ENCODE peak calls at places on chromosomes 4 and X, in nine cellular contexts. L is AG09309, N is tibial artery, U is PC-9, P is left lung, E is neural progenitor cell, G is AG10803, H is stomach, T is breast epithelium. Q is an unnamed sample.

GRCh38 chrX:17376381-17377046 is 1.5 kb downstream of the NHS start:
- DNase-seq in L (no peak), N (peak), U (peak), P (no peak), E (peak), G (no peak), H (no peak), T (no peak), Q (no peak)

GRCh38 chr4:188661502-188661901 is 522.3 kb downstream of the TRIML1 start:
- DNase-seq in L (no peak), N (no peak), U (no peak), P (no peak), E (no peak), G (peak), H (no peak), T (no peak), Q (no peak)

GRCh38 chr4:169005453-169006099 is 4.5 kb downstream of the CBR4 start:
- DNase-seq in L (no peak), N (no peak), U (no peak), P (no peak), E (no peak), G (peak), H (no peak), T (no peak), Q (no peak)

GRCh38 chr4:79623125-79623905 is 215.3 kb upstream of the GK2 start:
- DNase-seq in L (no peak), N (peak), U (no peak), P (no peak), E (no peak), G (peak), H (no peak), T (no peak), Q (no peak)

GRCh38 chr4:177177446-177178160 is 132.1 kb upstream of the NEIL3 start:
- DNase-seq in L (peak), N (no peak), U (no peak), P (no peak), E (no peak), G (peak), H (no peak), T (no peak), Q (no peak)

GRCh38 chr4:41196633-41197332 is 17.6 kb downstream of the APBB2 start:
- DNase-seq in L (no peak), N (no peak), U (no peak), P (no peak), E (no peak), G (peak), H (no peak), T (no peak), Q (no peak)

GRCh38 chr4:120858776-120859175 is 63.8 kb downstream of the PRDM5 start:
- DNase-seq in L (no peak), N (no peak), U (no peak), P (no peak), E (no peak), G (peak), H (no peak), T (no peak), Q (no peak)

GRCh38 chrX:110171442-110171841 is 146.4 kb downstream of the AMMECR1 start:
- DNase-seq in L (no peak), N (no peak), U (no peak), P (no peak), E (no peak), G (no peak), H (no peak), T (no peak), Q (no peak)

GRCh38 chrX:44343412-44343942 is at the start of gene EFHC2:
- DNase-seq in L (no peak), N (peak), U (peak), P (peak), E (peak), G (peak), H (peak), T (peak), Q (no peak)

GRCh38 chr4:8699479-8700145 is 107.0 kb downstream of the CPZ start:
- DNase-seq in L (no peak), N (no peak), U (no peak), P (no peak), E (no peak), G (no peak), H (peak), T (no peak), Q (no peak)

GRCh38 chrX:42127563-42127962 is 204.2 kb upstream of the CASK start:
- DNase-seq in L (no peak), N (no peak), U (no peak), P (no peak), E (no peak), G (no peak), H (no peak), T (no peak), Q (no peak)

GRCh38 chr4:56229947-56230346 is 157.3 kb downstream of the AASDH start:
- DNase-seq in L (no peak), N (no peak), U (no peak), P (no peak), E (no peak), G (no peak), H (no peak), T (no peak), Q (no peak)

GRCh38 chrX:22134681-22135080 is 102.6 kb downstream of the PHEX start:
- DNase-seq in L (peak), N (no peak), U (peak), P (no peak), E (no peak), G (peak), H (no peak), T (no peak), Q (no peak)

GRCh38 chr4:81913427-81913878 is 441.7 kb upstream of the RASGEF1B start:
- DNase-seq in L (no peak), N (no peak), U (peak), P (peak), E (peak), G (peak), H (peak), T (no peak), Q (peak)

GRCh38 chrX:75181721-75182120 is 25.6 kb upstream of the ABCB7 start:
- DNase-seq in L (no peak), N (no peak), U (no peak), P (no peak), E (no peak), G (peak), H (no peak), T (no peak), Q (no peak)

GRCh38 chr4:127870688-127871087 is 10.0 kb upstream of the PLK4 start:
- DNase-seq in L (peak), N (no peak), U (peak), P (no peak), E (no peak), G (peak), H (no peak), T (no peak), Q (no peak)

GRCh38 chr4:174631901-174632758 is 109.8 kb upstream of the HPGD start:
- DNase-seq in L (peak), N (no peak), U (no peak), P (no peak), E (peak), G (peak), H (no peak), T (no peak), Q (peak)

GRCh38 chr4:5928241-5928640 is 35.4 kb upstream of the CRMP1 start:
- DNase-seq in L (no peak), N (no peak), U (no peak), P (no peak), E (no peak), G (no peak), H (no peak), T (no peak), Q (no peak)

GRCh38 chr4:5932021-5932553 is 39.2 kb upstream of the CRMP1 start:
- DNase-seq in L (no peak), N (no peak), U (no peak), P (no peak), E (no peak), G (no peak), H (no peak), T (no peak), Q (no peak)

GRCh38 chr4:5933996-5934831 is 41.3 kb upstream of the CRMP1 start:
- DNase-seq in L (no peak), N (no peak), U (no peak), P (no peak), E (no peak), G (no peak), H (no peak), T (no peak), Q (no peak)

GRCh38 chr4:5930456-5930855 is 37.6 kb upstream of the CRMP1 start:
- DNase-seq in L (no peak), N (no peak), U (no peak), P (no peak), E (no peak), G (no peak), H (peak), T (no peak), Q (no peak)

DNA sequence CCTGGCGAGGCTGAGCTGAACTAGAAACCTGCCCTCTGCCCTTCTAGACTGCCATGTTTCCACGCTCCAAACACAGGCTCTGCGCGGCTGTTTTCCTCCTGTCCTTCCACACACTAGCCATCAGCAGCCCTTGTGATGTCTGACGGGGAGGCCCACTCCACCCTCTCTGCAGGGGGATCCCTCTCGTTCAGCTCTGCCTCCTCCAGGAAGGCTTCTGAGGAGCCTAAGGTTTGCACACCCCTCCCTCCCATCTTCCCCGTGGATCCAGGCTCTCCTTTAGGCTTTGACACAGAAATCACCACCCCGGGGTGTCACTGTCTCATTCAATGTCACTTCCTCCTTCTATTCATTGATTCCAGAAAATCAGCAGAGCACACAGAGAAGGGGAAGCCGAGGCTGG is 38.6 kb upstream of the CRMP1 start:
- DNase-seq in L (no peak), N (no peak), U (no peak), P (no peak), E (no peak), G (no peak), H (no peak), T (no peak), Q (no peak)
- H3K4me3 ChIP-seq in L (no peak), N (no peak), U (no peak), P (no peak), E (no peak), G (no peak), H (no peak), T (no peak), Q (no peak)

GRCh38 chrX:53048169-53049126 is at the start of gene GPR173:
- DNase-seq in L (peak), N (peak), U (peak), P (no peak), E (peak), G (peak), H (no peak), T (no peak), Q (no peak)

GRCh38 chrX:53050841-53051240 is 2.3 kb downstream of the GPR173 start:
- DNase-seq in L (no peak), N (no peak), U (no peak), P (no peak), E (no peak), G (peak), H (no peak), T (no peak), Q (no peak)

GRCh38 chrX:53049127-53049517 is 533 bp downstream of the GPR173 start:
- DNase-seq in L (no peak), N (no peak), U (no peak), P (no peak), E (peak), G (no peak), H (no peak), T (no peak), Q (no peak)

GRCh38 chrX:53045002-53045401 is 3.6 kb upstream of the GPR173 start:
- DNase-seq in L (no peak), N (no peak), U (no peak), P (no peak), E (no peak), G (no peak), H (no peak), T (no peak), Q (peak)

DNA sequence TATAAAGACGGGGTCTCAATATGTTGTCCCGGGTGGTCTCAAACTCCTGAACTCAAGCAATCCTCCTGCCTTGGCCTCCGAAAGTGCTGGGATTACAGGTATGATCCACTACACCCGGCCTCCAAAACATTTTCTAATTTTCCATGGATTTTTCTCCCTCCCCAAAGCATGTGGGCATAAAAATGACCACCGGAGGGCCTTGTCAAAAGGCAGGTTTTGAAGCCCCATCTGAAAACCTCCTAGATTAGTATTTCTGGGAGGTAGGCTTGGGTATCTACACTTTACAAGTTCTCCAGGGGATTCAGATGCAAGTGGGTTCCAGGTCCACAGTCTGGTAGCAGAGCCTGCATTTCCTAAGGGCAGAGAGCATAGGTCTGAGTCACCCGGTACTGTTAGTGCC is 1.4 kb upstream of the GPR173 start:
- DNase-seq in L (no peak), N (no peak), U (no peak), P (no peak), E (no peak), G (no peak), H (no peak), T (no peak), Q (no peak)
- TF ChIP-seq CTCF in L (peak), N (no peak), U (peak), P (no peak), E (peak), G (peak), H (no peak), T (no peak), Q (no peak)

GRCh38 chrX:15853586-15854079 is 980 bp downstream of the AP1S2 start:
- DNase-seq in L (no peak), N (no peak), U (no peak), P (no peak), E (peak), G (no peak), H (no peak), T (no peak), Q (no peak)

GRCh38 chrX:15855562-15856256 is 1.1 kb upstream of the AP1S2 start:
- DNase-seq in L (no peak), N (no peak), U (no peak), P (no peak), E (peak), G (no peak), H (no peak), T (no peak), Q (no peak)

GRCh38 chrX:15854080-15854655 is 445 bp downstream of the AP1S2 start:
- DNase-seq in L (no peak), N (peak), U (peak), P (peak), E (peak), G (no peak), H (peak), T (peak), Q (no peak)

GRCh38 chrX:15854712-15855561 is at the start of gene AP1S2:
- DNase-seq in L (peak), N (peak), U (peak), P (peak), E (peak), G (peak), H (peak), T (peak), Q (peak)

GRCh38 chrX:15856580-15856979 is 2.0 kb upstream of the AP1S2 start:
- DNase-seq in L (no peak), N (no peak), U (no peak), P (no peak), E (no peak), G (no peak), H (no peak), T (no peak), Q (no peak)
- H3K4me3 ChIP-seq in L (no peak), N (no peak), U (no peak), P (no peak), E (peak), G (no peak), H (no peak), T (no peak), Q (no peak)

DNA sequence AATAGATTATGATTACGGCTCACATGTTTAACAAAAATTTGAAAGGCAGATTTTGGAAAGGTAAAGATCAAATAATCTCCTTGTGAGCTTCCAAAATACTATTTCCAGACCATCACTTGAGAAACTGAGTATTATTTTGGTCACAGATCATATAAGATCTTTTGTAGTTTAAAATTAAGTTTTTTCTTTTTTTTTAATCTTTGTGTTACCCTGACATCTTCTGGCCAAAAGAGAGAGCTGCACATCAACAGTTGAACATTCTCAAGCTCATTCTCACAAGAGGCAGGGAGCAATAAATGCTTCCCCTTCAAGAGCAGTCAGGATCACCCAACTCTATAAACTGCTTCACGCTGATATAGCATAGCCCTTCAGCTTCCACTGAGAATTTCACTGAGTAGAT is 15.9 kb downstream of the TMEM192 start:
- DNase-seq in L (peak), N (no peak), U (no peak), P (no peak), E (peak), G (peak), H (no peak), T (no peak), Q (no peak)
- TF ChIP-seq CTCF in L (peak), N (peak), U (peak), P (no peak), E (peak), G (peak), H (peak), T (no peak), Q (peak)

DNA sequence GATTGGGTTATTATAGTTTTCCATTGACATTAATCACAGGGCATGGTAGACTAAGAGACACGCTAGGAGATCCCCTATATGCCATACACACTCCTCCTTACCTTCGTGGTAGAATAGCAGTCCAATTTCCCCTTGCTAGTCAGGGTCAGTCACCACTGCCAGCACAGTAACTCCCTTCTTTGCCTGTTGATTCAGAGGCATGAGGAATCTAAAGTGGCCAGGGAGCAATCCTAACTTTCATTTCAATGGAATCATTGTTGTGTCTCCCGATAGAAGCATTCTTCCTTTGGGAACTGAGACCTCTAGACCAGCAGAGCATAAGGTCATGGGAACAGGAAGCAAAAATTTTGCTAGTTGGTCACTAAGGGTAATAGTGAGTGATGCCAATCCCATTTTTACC is 51.1 kb downstream of the COL25A1 start:
- DNase-seq in L (no peak), N (no peak), U (no peak), P (no peak), E (no peak), G (no peak), H (no peak), T (no peak), Q (no peak)
- H3K4me3 ChIP-seq in L (no peak), N (no peak), U (no peak), P (no peak), E (no peak), G (no peak), H (no peak), T (no peak), Q (no peak)

DNA sequence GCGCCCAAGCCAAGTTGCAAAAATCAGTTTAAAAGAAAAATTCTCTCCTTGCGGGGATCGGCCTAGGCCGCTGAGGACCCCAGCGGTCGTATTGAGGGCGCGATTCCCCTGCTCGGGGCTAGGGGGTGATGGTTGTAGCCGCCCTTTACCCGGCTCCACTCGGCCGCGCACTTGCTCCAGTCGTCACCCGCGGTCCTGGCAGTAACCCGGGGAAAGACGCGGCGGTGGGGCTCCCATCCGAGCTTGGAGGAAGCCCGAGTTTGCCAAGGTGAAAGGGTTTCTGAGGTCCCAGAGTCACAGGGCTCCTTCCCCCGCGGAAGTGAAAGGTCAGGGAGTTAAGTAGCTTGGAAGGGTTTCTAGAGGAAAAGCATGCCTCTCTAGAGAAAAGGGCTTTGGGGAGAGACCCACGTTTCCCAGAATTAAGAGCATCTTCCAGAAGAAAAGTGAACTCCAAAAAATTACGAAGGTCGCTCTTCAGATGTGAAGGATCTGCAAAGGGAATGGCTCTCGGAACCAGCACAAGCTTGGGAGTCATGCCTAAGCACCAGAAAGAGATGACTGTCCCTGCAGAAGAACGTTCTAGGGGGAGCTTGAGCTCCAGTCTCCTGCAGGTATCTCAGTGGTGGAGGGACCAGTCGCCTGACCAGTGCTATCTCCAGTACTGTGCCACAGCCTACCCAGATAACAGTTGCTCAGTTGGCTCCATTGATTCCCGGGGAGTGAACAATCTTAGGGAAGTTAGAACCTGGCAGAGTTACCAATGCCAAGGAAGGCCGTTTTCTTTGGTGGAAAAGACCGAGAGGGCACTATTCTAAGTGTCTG is 873 bp downstream of the LAP3 start:
- DNase-seq in L (no peak), N (peak), U (peak), P (peak), E (no peak), G (peak), H (peak), T (peak), Q (no peak)
- TF ChIP-seq CTCF in L (no peak), N (no peak), U (no peak), P (no peak), E (no peak), G (no peak), H (no peak), T (no peak), Q (no peak)

DNA sequence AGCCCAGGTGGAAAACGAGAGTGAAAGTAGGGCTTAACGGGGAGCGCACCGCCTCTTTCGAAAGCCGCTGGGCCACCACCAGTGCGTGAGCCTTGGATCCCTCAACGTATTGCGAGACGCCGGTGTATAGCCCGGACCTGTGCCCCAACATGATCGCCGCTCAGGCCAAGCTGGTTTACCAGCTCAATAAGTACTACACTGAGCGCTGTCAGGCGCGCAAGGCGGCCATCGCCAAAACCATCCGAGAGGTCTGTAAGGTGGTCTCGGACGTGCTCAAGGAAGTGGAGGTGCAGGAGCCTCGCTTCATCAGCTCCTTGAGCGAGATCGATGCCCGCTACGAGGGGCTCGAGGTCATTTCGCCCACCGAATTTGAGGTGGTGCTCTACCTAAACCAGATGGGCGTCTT is 933 bp downstream of the MAB21L2 start:
- DNase-seq in L (no peak), N (no peak), U (no peak), P (peak), E (peak), G (no peak), H (no peak), T (no peak), Q (no peak)
- H3K4me3 ChIP-seq in L (peak), N (peak), U (no peak), P (peak), E (peak), G (peak), H (peak), T (peak), Q (no peak)

Q was measured in LNCaP clone FGC.